ENCODE peak calls at places on chromosomes 3 and 15, in four cellular contexts. V, S, D and Q are unnamed samples.

GRCh38 chr3:128585189-128585588 is 65.4 kb downstream of the RPN1 start:
- DNase-seq in V (no peak), S (no peak), D (peak), Q (no peak)

GRCh38 chr3:44048196-44048924 is 193.3 kb upstream of the TOPAZ1 start:
- DNase-seq in V (no peak), S (no peak), D (no peak), Q (no peak)

GRCh38 chr3:117480981-117481380 is 771.4 kb downstream of the TUSC7 start:
- DNase-seq in V (no peak), S (no peak), D (no peak), Q (no peak)

GRCh38 chr3:156516951-156517350 is 38.0 kb downstream of the SSR3 start:
- DNase-seq in V (no peak), S (no peak), D (no peak), Q (no peak)

GRCh38 chr3:89300976-89301375 is 193.6 kb downstream of the EPHA3 start:
- DNase-seq in V (no peak), S (no peak), D (no peak), Q (no peak)

GRCh38 chr3:51538115-51538458 is 432 bp upstream of the RAD54L2 start:
- DNase-seq in V (no peak), S (no peak), D (peak), Q (no peak)

GRCh38 chr3:64318001-64318400 is 92.7 kb upstream of the PRICKLE2 start:
- DNase-seq in V (no peak), S (no peak), D (no peak), Q (no peak)

GRCh38 chr3:58659051-58659675 is 7.4 kb downstream of the FAM3D start:
- DNase-seq in V (peak), S (peak), D (peak), Q (peak)

GRCh38 chr3:57731311-57731710 is 24.8 kb upstream of the SLMAP start:
- DNase-seq in V (no peak), S (no peak), D (no peak), Q (no peak)

GRCh38 chr15:74044267-74045110 is 37.9 kb downstream of the GOLGA6A start:
- DNase-seq in V (no peak), S (no peak), D (no peak), Q (no peak)

GRCh38 chr3:147649475-147649874 is 240.3 kb downstream of the ZIC1 start:
- DNase-seq in V (no peak), S (no peak), D (no peak), Q (no peak)

GRCh38 chr3:93906245-93906644 is 67.5 kb downstream of the PROS1 start:
- DNase-seq in V (no peak), S (no peak), D (no peak), Q (peak)

GRCh38 chr3:153032891-153033290 is 129.1 kb upstream of the RAP2B start:
- DNase-seq in V (no peak), S (no peak), D (peak), Q (no peak)

GRCh38 chr15:98286831-98287230 is 326.3 kb downstream of the ARRDC4 start:
- DNase-seq in V (no peak), S (no peak), D (no peak), Q (no peak)

GRCh38 chr3:139302084-139302800 is 41.6 kb upstream of the MRPS22 start:
- DNase-seq in V (peak), S (no peak), D (no peak), Q (peak)

GRCh38 chr15:25563571-25563970 is 124.7 kb upstream of the UBE3A start:
- DNase-seq in V (no peak), S (no peak), D (no peak), Q (no peak)

GRCh38 chr15:70701891-70702568 is 61.3 kb downstream of the UACA start:
- DNase-seq in V (no peak), S (no peak), D (no peak), Q (peak)

GRCh38 chr15:62110000-62110851 is 43.4 kb downstream of the C2CD4A start:
- DNase-seq in V (no peak), S (no peak), D (no peak), Q (peak)

GRCh38 chr3:9778102-9778501 is 8.4 kb upstream of the CAMK1 start:
- DNase-seq in V (no peak), S (no peak), D (peak), Q (no peak)

GRCh38 chr3:142624725-142625440 is 28.7 kb downstream of the PLS1 start:
- DNase-seq in V (no peak), S (no peak), D (no peak), Q (no peak)

GRCh38 chr15:48392356-48392755 is 61.1 kb downstream of the DUT start:
- DNase-seq in V (no peak), S (no peak), D (no peak), Q (no peak)

GRCh38 chr3:42557849-42558248 is 23.9 kb downstream of the SEC22C start:
- DNase-seq in V (peak), S (no peak), D (no peak), Q (no peak)

GRCh38 chr3:12964713-12965612 is 108.3 kb downstream of the IQSEC1 start:
- DNase-seq in V (peak), S (no peak), D (no peak), Q (peak)

GRCh38 chr15:62444104-62445027 is 279.3 kb upstream of the C2CD4B start:
- DNase-seq in V (no peak), S (no peak), D (no peak), Q (no peak)

GRCh38 chr3:160210799-160211221 is 14.4 kb upstream of the C3orf80 start:
- DNase-seq in V (peak), S (no peak), D (no peak), Q (no peak)

GRCh38 chr15:45790325-45790943 is 155.6 kb downstream of the SQOR start:
- DNase-seq in V (peak), S (peak), D (peak), Q (peak)

GRCh38 chr3:175837962-175838361 is 978.8 kb downstream of the NAALADL2 start:
- DNase-seq in V (no peak), S (no peak), D (no peak), Q (no peak)

GRCh38 chr3:11622846-11623550 is 20.7 kb downstream of the VGLL4 start:
- DNase-seq in V (peak), S (no peak), D (no peak), Q (no peak)

GRCh38 chr15:50145451-50145872 is 26.4 kb upstream of the ATP8B4 start:
- DNase-seq in V (peak), S (no peak), D (peak), Q (peak)

GRCh38 chr15:55530861-55531313 is 22.9 kb upstream of the DNAAF4 start:
- DNase-seq in V (peak), S (no peak), D (no peak), Q (peak)

GRCh38 chr15:79316864-79317263 is 6.0 kb downstream of the TMED3 start:
- DNase-seq in V (no peak), S (no peak), D (no peak), Q (no peak)

GRCh38 chr3:122857019-122857418 is 62.1 kb downstream of the SLC49A4 start:
- DNase-seq in V (no peak), S (no peak), D (no peak), Q (no peak)

GRCh38 chr15:88219623-88220022 is 36.9 kb downstream of the NTRK3 start:
- DNase-seq in V (no peak), S (no peak), D (no peak), Q (no peak)

GRCh38 chr3:58630081-58630709 is 36.4 kb downstream of the FAM3D start:
- DNase-seq in V (peak), S (peak), D (peak), Q (peak)

GRCh38 chr3:30113906-30114305 is 492.5 kb upstream of the TGFBR2 start:
- DNase-seq in V (no peak), S (no peak), D (no peak), Q (no peak)

GRCh38 chr3:107710851-107711250 is 188.1 kb downstream of the BBX start:
- DNase-seq in V (no peak), S (no peak), D (peak), Q (peak)

GRCh38 chr3:177295116-177295515 is 97.8 kb upstream of the TBL1XR1 start:
- DNase-seq in V (no peak), S (no peak), D (no peak), Q (no peak)

GRCh38 chr15:57306305-57306943 is 69.9 kb upstream of the CGNL1 start:
- DNase-seq in V (peak), S (peak), D (peak), Q (peak)
- TF ChIP-seq HMGXB4 in V (peak), S (peak), D (no peak), Q (no peak)

GRCh38 chr3:28050895-28051294 is 190.5 kb upstream of the CMC1 start:
- DNase-seq in V (peak), S (no peak), D (no peak), Q (peak)

GRCh38 chr3:28053759-28054158 is 187.7 kb upstream of the CMC1 start:
- DNase-seq in V (no peak), S (no peak), D (no peak), Q (peak)

DNA sequence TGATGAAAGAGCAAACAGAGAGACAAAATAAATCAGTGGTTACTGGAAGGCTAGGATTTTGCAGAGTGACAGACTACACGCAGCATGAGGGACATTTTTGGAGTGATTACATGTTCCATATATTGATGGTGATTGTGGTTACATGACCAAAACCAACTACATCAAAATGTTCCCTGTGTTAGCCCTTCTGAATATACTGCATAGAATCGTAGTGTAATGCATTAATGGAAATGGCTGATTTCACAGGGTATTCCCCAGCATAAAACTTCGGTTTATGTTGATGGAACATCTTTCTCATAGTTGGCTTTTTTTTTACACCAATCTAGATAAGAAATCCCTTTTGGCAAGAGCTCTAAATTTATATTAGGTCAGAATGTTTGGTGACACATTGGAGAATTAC is 191.3 kb upstream of the CMC1 start:
- DNase-seq in V (no peak), S (no peak), D (no peak), Q (no peak)
- TF ChIP-seq HMGXB4 in V (no peak), S (no peak), D (no peak), Q (no peak)

GRCh38 chr15:72315706-72316370 is 4.1 kb downstream of the CELF6 start:
- DNase-seq in V (no peak), S (no peak), D (no peak), Q (no peak)
- TF ChIP-seq HMGXB4 in V (no peak), S (no peak), D (no peak), Q (no peak)

GRCh38 chr3:163547045-163547692 is 1531.1 kb downstream of the SI start:
- DNase-seq in V (no peak), S (no peak), D (no peak), Q (no peak)
- TF ChIP-seq HMGXB4 in V (no peak), S (no peak), D (no peak), Q (no peak)

DNA sequence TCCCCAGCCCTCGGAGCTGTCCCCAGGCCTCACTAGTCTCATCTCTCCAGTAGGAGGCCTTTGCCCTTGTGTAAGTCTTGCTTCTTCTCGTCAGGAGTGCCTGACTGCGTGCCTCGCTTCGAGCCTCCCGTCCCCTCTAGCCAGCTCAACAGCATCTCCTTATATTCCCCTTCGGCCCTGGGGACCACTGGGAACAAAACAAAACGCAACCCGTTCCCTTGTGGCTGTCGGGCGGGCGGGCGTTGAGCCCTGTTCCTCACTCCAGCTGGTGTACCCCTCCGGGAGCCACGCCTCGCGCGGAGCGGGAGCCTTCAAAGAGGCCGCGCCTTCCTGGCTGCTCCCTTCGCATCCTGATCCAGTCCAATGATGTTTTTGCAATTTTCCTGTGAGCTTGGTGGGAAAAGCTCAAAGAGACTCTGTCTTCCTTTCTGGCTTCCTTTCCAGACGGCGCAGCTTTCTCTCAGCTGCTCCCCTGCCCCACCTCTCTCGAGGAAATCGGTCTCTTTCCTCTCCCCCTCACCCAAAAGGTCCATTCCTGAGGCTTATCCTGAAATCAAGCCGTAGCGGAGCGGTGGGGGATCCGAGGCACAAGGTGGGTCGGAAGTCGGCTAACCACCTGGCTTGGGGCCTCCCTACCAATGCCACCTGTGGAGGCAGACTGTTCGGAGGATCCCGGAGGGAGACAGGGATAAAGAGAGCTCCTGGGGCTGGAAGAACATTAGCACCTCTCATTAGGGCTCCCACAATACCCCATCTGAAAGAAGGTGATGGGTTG is 33.4 kb upstream of the SRP14 start:
- DNase-seq in V (no peak), S (no peak), D (no peak), Q (no peak)
- TF ChIP-seq HMGXB4 in V (no peak), S (no peak), D (no peak), Q (no peak)

GRCh38 chr15:39172380-39173281 is 408.2 kb upstream of the THBS1 start:
- DNase-seq in V (peak), S (no peak), D (no peak), Q (no peak)
- TF ChIP-seq HMGXB4 in V (no peak), S (no peak), D (no peak), Q (no peak)

GRCh38 chr15:67161412-67161811 is 93.0 kb downstream of the AAGAB start:
- DNase-seq in V (no peak), S (no peak), D (no peak), Q (no peak)
- TF ChIP-seq HMGXB4 in V (no peak), S (no peak), D (no peak), Q (no peak)

DNA sequence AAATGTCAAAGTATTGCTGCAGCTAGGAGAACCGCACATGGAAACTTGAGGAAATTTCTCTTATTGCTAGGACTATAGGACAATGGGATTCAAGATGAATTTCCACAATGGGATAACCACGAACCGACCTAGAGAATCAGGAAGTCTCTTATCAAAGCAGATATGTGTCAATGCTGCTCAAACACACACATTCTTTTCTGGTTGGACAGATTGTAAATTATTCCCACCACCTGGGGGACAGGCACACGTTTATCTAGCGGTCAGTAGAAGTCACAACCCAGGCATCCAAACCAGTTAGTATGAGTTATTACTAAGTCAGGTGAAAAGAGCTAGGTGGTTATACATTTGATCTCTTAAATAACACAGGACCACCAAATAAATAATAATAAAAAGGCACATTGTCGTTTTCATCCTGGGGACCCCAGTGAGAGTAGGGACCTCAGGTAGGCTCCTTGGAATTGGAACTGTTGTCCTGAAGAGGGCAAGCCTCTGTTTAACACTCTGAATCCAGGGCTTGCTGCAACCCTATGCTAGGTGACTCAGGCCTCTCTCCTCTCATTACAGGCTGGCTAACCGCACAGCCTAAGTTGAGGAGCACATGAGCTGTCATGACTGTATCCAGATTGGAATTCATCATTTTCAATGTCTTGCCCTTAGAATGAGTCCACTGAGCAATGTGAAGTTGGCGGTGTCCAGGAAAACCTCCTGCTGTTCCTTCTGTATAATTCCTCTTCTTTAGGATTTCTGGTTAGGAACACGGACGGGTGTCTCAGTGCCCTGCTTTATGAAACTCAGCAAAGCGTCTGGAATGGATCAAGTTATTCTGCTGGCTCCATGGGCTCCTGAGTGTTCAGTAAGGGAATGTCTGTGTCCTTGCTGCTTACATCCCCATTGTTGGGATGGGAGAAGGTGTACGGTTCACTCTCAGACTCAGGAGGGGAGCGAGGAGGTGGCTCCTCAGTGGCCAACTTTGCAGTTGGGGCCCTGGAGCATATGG is 59.0 kb downstream of the CLEC3B start:
- DNase-seq in V (peak), S (no peak), D (no peak), Q (no peak)
- TF ChIP-seq HMGXB4 in V (no peak), S (no peak), D (no peak), Q (no peak)

GRCh38 chr3:194003128-194004057 is 132.6 kb upstream of the HES1 start:
- DNase-seq in V (peak), S (peak), D (peak), Q (peak)
- TF ChIP-seq HMGXB4 in V (no peak), S (no peak), D (no peak), Q (no peak)